ENCODE peak calls at places on chromosome 16, in ten cellular contexts. X is adipocyte; J is H7; E is cardiac muscle cell; Y is substantia nigra; B is HFFc6; T is HEK293T; K is central memory CD8-positive, alpha-beta T cell; Q is K562; F is kidney tubule cell. L is an unnamed sample.
A peak's percentile ranks its signal among the peaks of the same experiment; 100 is the strongest.

GRCh38 chr16:12225816-12226480 is 249.4 kb downstream of the SNX29 start:
- DNase-seq in X (peak; percentile 40), J (no peak), E (no peak), Y (no peak), B (no peak), T (no peak), K (no peak), Q (no peak), F (peak; percentile 9), L (no peak)

GRCh38 chr16:17266606-17267313 is 204.0 kb downstream of the XYLT1 start:
- DNase-seq in X (no peak), J (peak; percentile 28), E (no peak), Y (peak; percentile 40), B (no peak), T (no peak), K (no peak), Q (no peak), F (no peak), L (no peak)

GRCh38 chr16:67760206-67760605 is 41.1 kb upstream of the GFOD2 start:
- DNase-seq in X (no peak), J (no peak), E (no peak), Y (no peak), B (no peak), T (no peak), K (no peak), Q (no peak), F (no peak), L (no peak)

GRCh38 chr16:23434380-23434779 is 18.6 kb downstream of the COG7 start:
- DNase-seq in X (peak; percentile 86), J (peak; percentile 66), E (peak; percentile 71), Y (no peak), B (peak; percentile 60), T (peak; percentile 68), K (no peak), Q (peak; percentile 55), F (peak; percentile 72), L (no peak)

GRCh38 chr16:2614761-2615191 is 67.5 kb upstream of the KCTD5 start:
- DNase-seq in X (no peak), J (no peak), E (no peak), Y (no peak), B (no peak), T (no peak), K (no peak), Q (no peak), F (no peak), L (no peak)

GRCh38 chr16:363110-364090 is 6.9 kb downstream of the MRPL28 start:
- DNase-seq in X (no peak), J (peak; percentile 76), E (no peak), Y (no peak), B (no peak), T (no peak), K (no peak), Q (no peak), F (no peak), L (no peak)

GRCh38 chr16:3173892-3174617 is 13.9 kb upstream of the OR1F1 start:
- DNase-seq in X (no peak), J (peak; percentile 92), E (peak; percentile 35), Y (no peak), B (no peak), T (peak; percentile 66), K (no peak), Q (peak; percentile 69), F (peak; percentile 52), L (no peak)

GRCh38 chr16:25011891-25012499 is 3.2 kb downstream of the ARHGAP17 start:
- DNase-seq in X (no peak), J (no peak), E (no peak), Y (no peak), B (no peak), T (no peak), K (no peak), Q (no peak), F (no peak), L (no peak)

GRCh38 chr16:53734908-53735307 is 31.0 kb downstream of the FTO start:
- DNase-seq in X (no peak), J (no peak), E (no peak), Y (no peak), B (no peak), T (no peak), K (no peak), Q (no peak), F (no peak), L (no peak)